ENCODE peak calls at places on chromosomes 3 and 15, in nine cellular contexts. One of them, this sample, is unnamed.

GRCh38 chr3:195900426-195901355 is 7.7 kb downstream of the TNK2 start:
- DNase-seq in astrocyte of the cerebellum: no peak
- DNase-seq in IMR-90: peak; percentile 54
- DNase-seq in CD4-positive, alpha-beta T cell: peak; percentile 29
- DNase-seq in gastrocnemius medialis: no peak
- DNase-seq in fibroblast of pulmonary artery: peak; percentile 56
- DNase-seq in tibial nerve: peak; percentile 43
- DNase-seq in GM13976: no peak
- DNase-seq in B cell: peak; percentile 54
- DNase-seq in this sample: no peak

GRCh38 chr3:172286554-172287148 is 161.6 kb downstream of the GHSR start:
- DNase-seq in GM13976: no peak
- DNase-seq in astrocyte of the cerebellum: no peak
- DNase-seq in IMR-90: no peak
- DNase-seq in fibroblast of pulmonary artery: no peak
- DNase-seq in CD4-positive, alpha-beta T cell: no peak
- DNase-seq in tibial nerve: no peak
- DNase-seq in B cell: no peak
- DNase-seq in gastrocnemius medialis: no peak
- DNase-seq in this sample: no peak

GRCh38 chr15:64865126-64865997 is 23.6 kb downstream of the PLEKHO2 start:
- DNase-seq in GM13976: peak; percentile 66
- DNase-seq in B cell: no peak
- DNase-seq in astrocyte of the cerebellum: no peak
- DNase-seq in IMR-90: no peak
- DNase-seq in tibial nerve: no peak
- DNase-seq in gastrocnemius medialis: no peak
- DNase-seq in fibroblast of pulmonary artery: no peak
- DNase-seq in CD4-positive, alpha-beta T cell: no peak
- DNase-seq in this sample: no peak

GRCh38 chr15:98620020-98620419 is 28.3 kb upstream of the IGF1R start:
- DNase-seq in IMR-90: no peak
- DNase-seq in astrocyte of the cerebellum: no peak
- DNase-seq in CD4-positive, alpha-beta T cell: no peak
- DNase-seq in GM13976: no peak
- DNase-seq in gastrocnemius medialis: no peak
- DNase-seq in fibroblast of pulmonary artery: no peak
- DNase-seq in B cell: no peak
- DNase-seq in tibial nerve: no peak
- DNase-seq in this sample: no peak

GRCh38 chr3:162391301-162391700 is 894.7 kb downstream of the OTOL1 start:
- DNase-seq in tibial nerve: no peak
- DNase-seq in gastrocnemius medialis: no peak
- DNase-seq in CD4-positive, alpha-beta T cell: no peak
- DNase-seq in fibroblast of pulmonary artery: peak; percentile 47
- DNase-seq in B cell: no peak
- DNase-seq in IMR-90: peak; percentile 69
- DNase-seq in astrocyte of the cerebellum: no peak
- DNase-seq in GM13976: no peak
- DNase-seq in this sample: no peak

GRCh38 chr15:90067953-90068613 is 34.2 kb downstream of the IDH2 start:
- DNase-seq in CD4-positive, alpha-beta T cell: no peak
- DNase-seq in astrocyte of the cerebellum: no peak
- DNase-seq in GM13976: no peak
- DNase-seq in B cell: no peak
- DNase-seq in fibroblast of pulmonary artery: no peak
- DNase-seq in tibial nerve: no peak
- DNase-seq in gastrocnemius medialis: no peak
- DNase-seq in IMR-90: no peak
- DNase-seq in this sample: no peak

GRCh38 chr3:183488343-183488742 is 59.9 kb upstream of the MCF2L2 start:
- DNase-seq in astrocyte of the cerebellum: no peak
- DNase-seq in B cell: no peak
- DNase-seq in tibial nerve: no peak
- DNase-seq in fibroblast of pulmonary artery: no peak
- DNase-seq in IMR-90: no peak
- DNase-seq in GM13976: no peak
- DNase-seq in CD4-positive, alpha-beta T cell: no peak
- DNase-seq in gastrocnemius medialis: no peak
- DNase-seq in this sample: no peak

GRCh38 chr3:57557088-57557537 is 1.0 kb downstream of the PDE12 start:
- DNase-seq in IMR-90: peak; percentile 56
- DNase-seq in gastrocnemius medialis: no peak
- DNase-seq in GM13976: peak; percentile 62
- DNase-seq in astrocyte of the cerebellum: no peak
- DNase-seq in B cell: peak; percentile 46
- DNase-seq in tibial nerve: no peak
- DNase-seq in fibroblast of pulmonary artery: peak; percentile 46
- DNase-seq in CD4-positive, alpha-beta T cell: peak; percentile 23
- DNase-seq in this sample: no peak

GRCh38 chr3:2921903-2922302 is 188.3 kb downstream of the IL5RA start:
- DNase-seq in B cell: peak; percentile 6
- DNase-seq in CD4-positive, alpha-beta T cell: no peak
- DNase-seq in GM13976: peak; percentile 45
- DNase-seq in fibroblast of pulmonary artery: peak; percentile 1
- DNase-seq in astrocyte of the cerebellum: peak; percentile 2
- DNase-seq in tibial nerve: peak; percentile 7
- DNase-seq in IMR-90: no peak
- DNase-seq in gastrocnemius medialis: no peak
- DNase-seq in this sample: no peak
- TF ChIP-seq CTCF in B cell: peak; percentile 21
- TF ChIP-seq CTCF in CD4-positive, alpha-beta T cell: no peak
- TF ChIP-seq CTCF in GM13976: peak; percentile 35
- TF ChIP-seq CTCF in fibroblast of pulmonary artery: peak; percentile 2
- TF ChIP-seq CTCF in astrocyte of the cerebellum: peak; percentile 14
- TF ChIP-seq CTCF in tibial nerve: peak; percentile 35
- TF ChIP-seq CTCF in IMR-90: peak; percentile 30
- TF ChIP-seq CTCF in gastrocnemius medialis: no peak
- TF ChIP-seq CTCF in this sample: no peak

GRCh38 chr3:156251424-156251823 is 131.0 kb downstream of the KCNAB1 start:
- DNase-seq in astrocyte of the cerebellum: no peak
- DNase-seq in tibial nerve: no peak
- DNase-seq in CD4-positive, alpha-beta T cell: no peak
- DNase-seq in B cell: no peak
- DNase-seq in fibroblast of pulmonary artery: no peak
- DNase-seq in gastrocnemius medialis: no peak
- DNase-seq in IMR-90: no peak
- DNase-seq in GM13976: no peak
- DNase-seq in this sample: no peak
- TF ChIP-seq CTCF in astrocyte of the cerebellum: no peak
- TF ChIP-seq CTCF in tibial nerve: no peak
- TF ChIP-seq CTCF in CD4-positive, alpha-beta T cell: no peak
- TF ChIP-seq CTCF in B cell: no peak
- TF ChIP-seq CTCF in fibroblast of pulmonary artery: no peak
- TF ChIP-seq CTCF in gastrocnemius medialis: no peak
- TF ChIP-seq CTCF in IMR-90: no peak
- TF ChIP-seq CTCF in GM13976: no peak
- TF ChIP-seq CTCF in this sample: no peak

DNA sequence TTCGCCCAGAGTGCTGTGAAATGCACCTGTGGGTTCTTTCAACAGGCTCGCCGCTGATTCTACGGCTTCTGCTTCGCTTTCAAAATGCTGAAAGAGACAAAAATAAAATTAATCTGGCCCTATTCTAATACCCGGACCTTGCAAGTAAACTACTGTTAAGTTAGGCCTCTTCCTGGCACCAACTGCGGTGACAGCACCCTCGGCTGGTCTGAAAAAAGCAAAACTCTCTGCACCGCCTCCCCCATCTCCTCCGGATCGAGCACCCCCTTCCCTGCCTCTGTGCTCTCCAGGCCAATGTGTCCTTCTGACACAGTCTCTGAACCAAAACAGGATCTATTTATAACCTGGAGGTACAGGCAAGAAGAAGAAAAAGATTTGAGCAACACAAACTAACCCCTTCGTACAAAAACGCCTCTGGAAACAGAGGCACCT is 1.1 kb downstream of the ATOSA start:
- DNase-seq in CD4-positive, alpha-beta T cell: peak; percentile 52
- DNase-seq in GM13976: peak; percentile 58
- DNase-seq in IMR-90: peak; percentile 65
- DNase-seq in B cell: peak; percentile 58
- DNase-seq in fibroblast of pulmonary artery: peak; percentile 67
- DNase-seq in tibial nerve: peak; percentile 55
- DNase-seq in astrocyte of the cerebellum: no peak
- DNase-seq in gastrocnemius medialis: peak; percentile 77
- DNase-seq in this sample: no peak
- TF ChIP-seq CTCF in CD4-positive, alpha-beta T cell: no peak
- TF ChIP-seq CTCF in GM13976: no peak
- TF ChIP-seq CTCF in IMR-90: peak; percentile 30
- TF ChIP-seq CTCF in B cell: no peak
- TF ChIP-seq CTCF in fibroblast of pulmonary artery: peak; percentile 21
- TF ChIP-seq CTCF in tibial nerve: peak; percentile 26
- TF ChIP-seq CTCF in astrocyte of the cerebellum: no peak
- TF ChIP-seq CTCF in gastrocnemius medialis: peak; percentile 12
- TF ChIP-seq CTCF in this sample: no peak

GRCh38 chr3:99249627-99250026 is 348.1 kb upstream of the DCBLD2 start:
- DNase-seq in tibial nerve: no peak
- DNase-seq in CD4-positive, alpha-beta T cell: no peak
- DNase-seq in B cell: no peak
- DNase-seq in gastrocnemius medialis: no peak
- DNase-seq in fibroblast of pulmonary artery: no peak
- DNase-seq in astrocyte of the cerebellum: no peak
- DNase-seq in IMR-90: no peak
- DNase-seq in GM13976: no peak
- DNase-seq in this sample: no peak
- TF ChIP-seq CTCF in tibial nerve: no peak
- TF ChIP-seq CTCF in CD4-positive, alpha-beta T cell: no peak
- TF ChIP-seq CTCF in B cell: no peak
- TF ChIP-seq CTCF in gastrocnemius medialis: no peak
- TF ChIP-seq CTCF in fibroblast of pulmonary artery: no peak
- TF ChIP-seq CTCF in astrocyte of the cerebellum: no peak
- TF ChIP-seq CTCF in IMR-90: no peak
- TF ChIP-seq CTCF in GM13976: no peak
- TF ChIP-seq CTCF in this sample: no peak

GRCh38 chr3:55571913-55572312 is 84.8 kb upstream of the WNT5A start:
- DNase-seq in B cell: no peak
- DNase-seq in tibial nerve: no peak
- DNase-seq in GM13976: no peak
- DNase-seq in astrocyte of the cerebellum: no peak
- DNase-seq in gastrocnemius medialis: no peak
- DNase-seq in CD4-positive, alpha-beta T cell: no peak
- DNase-seq in fibroblast of pulmonary artery: peak; percentile 16
- DNase-seq in IMR-90: no peak
- DNase-seq in this sample: no peak
- TF ChIP-seq CTCF in B cell: no peak
- TF ChIP-seq CTCF in tibial nerve: no peak
- TF ChIP-seq CTCF in GM13976: no peak
- TF ChIP-seq CTCF in astrocyte of the cerebellum: peak; percentile 31
- TF ChIP-seq CTCF in gastrocnemius medialis: no peak
- TF ChIP-seq CTCF in CD4-positive, alpha-beta T cell: no peak
- TF ChIP-seq CTCF in fibroblast of pulmonary artery: no peak
- TF ChIP-seq CTCF in IMR-90: no peak
- TF ChIP-seq CTCF in this sample: peak; percentile 8

GRCh38 chr3:10515396-10515795 is 10.0 kb upstream of the ATP2B2 start:
- DNase-seq in tibial nerve: no peak
- DNase-seq in IMR-90: no peak
- DNase-seq in fibroblast of pulmonary artery: no peak
- DNase-seq in gastrocnemius medialis: no peak
- DNase-seq in CD4-positive, alpha-beta T cell: no peak
- DNase-seq in GM13976: no peak
- DNase-seq in B cell: no peak
- DNase-seq in astrocyte of the cerebellum: no peak
- DNase-seq in this sample: no peak

GRCh38 chr3:10516835-10517465 is 11.6 kb upstream of the ATP2B2 start:
- DNase-seq in GM13976: no peak
- DNase-seq in fibroblast of pulmonary artery: no peak
- DNase-seq in astrocyte of the cerebellum: no peak
- DNase-seq in CD4-positive, alpha-beta T cell: no peak
- DNase-seq in tibial nerve: no peak
- DNase-seq in gastrocnemius medialis: no peak
- DNase-seq in IMR-90: no peak
- DNase-seq in B cell: no peak
- DNase-seq in this sample: no peak

GRCh38 chr3:10517616-10518015 is 12.2 kb upstream of the ATP2B2 start:
- DNase-seq in astrocyte of the cerebellum: no peak
- DNase-seq in tibial nerve: no peak
- DNase-seq in GM13976: no peak
- DNase-seq in CD4-positive, alpha-beta T cell: no peak
- DNase-seq in gastrocnemius medialis: no peak
- DNase-seq in fibroblast of pulmonary artery: no peak
- DNase-seq in B cell: no peak
- DNase-seq in IMR-90: no peak
- DNase-seq in this sample: no peak

GRCh38 chr3:10514407-10515069 is 9.2 kb upstream of the ATP2B2 start:
- DNase-seq in tibial nerve: no peak
- DNase-seq in GM13976: no peak
- DNase-seq in fibroblast of pulmonary artery: no peak
- DNase-seq in B cell: no peak
- DNase-seq in IMR-90: no peak
- DNase-seq in CD4-positive, alpha-beta T cell: no peak
- DNase-seq in gastrocnemius medialis: no peak
- DNase-seq in astrocyte of the cerebellum: no peak
- DNase-seq in this sample: no peak

GRCh38 chr3:10515884-10516495 is 10.6 kb upstream of the ATP2B2 start:
- DNase-seq in astrocyte of the cerebellum: no peak
- DNase-seq in IMR-90: no peak
- DNase-seq in GM13976: no peak
- DNase-seq in fibroblast of pulmonary artery: no peak
- DNase-seq in tibial nerve: no peak
- DNase-seq in B cell: no peak
- DNase-seq in gastrocnemius medialis: no peak
- DNase-seq in CD4-positive, alpha-beta T cell: no peak
- DNase-seq in this sample: no peak
- TF ChIP-seq CTCF in astrocyte of the cerebellum: no peak
- TF ChIP-seq CTCF in IMR-90: no peak
- TF ChIP-seq CTCF in GM13976: no peak
- TF ChIP-seq CTCF in fibroblast of pulmonary artery: no peak
- TF ChIP-seq CTCF in tibial nerve: no peak
- TF ChIP-seq CTCF in B cell: no peak
- TF ChIP-seq CTCF in gastrocnemius medialis: no peak
- TF ChIP-seq CTCF in CD4-positive, alpha-beta T cell: no peak
- TF ChIP-seq CTCF in this sample: no peak

DNA sequence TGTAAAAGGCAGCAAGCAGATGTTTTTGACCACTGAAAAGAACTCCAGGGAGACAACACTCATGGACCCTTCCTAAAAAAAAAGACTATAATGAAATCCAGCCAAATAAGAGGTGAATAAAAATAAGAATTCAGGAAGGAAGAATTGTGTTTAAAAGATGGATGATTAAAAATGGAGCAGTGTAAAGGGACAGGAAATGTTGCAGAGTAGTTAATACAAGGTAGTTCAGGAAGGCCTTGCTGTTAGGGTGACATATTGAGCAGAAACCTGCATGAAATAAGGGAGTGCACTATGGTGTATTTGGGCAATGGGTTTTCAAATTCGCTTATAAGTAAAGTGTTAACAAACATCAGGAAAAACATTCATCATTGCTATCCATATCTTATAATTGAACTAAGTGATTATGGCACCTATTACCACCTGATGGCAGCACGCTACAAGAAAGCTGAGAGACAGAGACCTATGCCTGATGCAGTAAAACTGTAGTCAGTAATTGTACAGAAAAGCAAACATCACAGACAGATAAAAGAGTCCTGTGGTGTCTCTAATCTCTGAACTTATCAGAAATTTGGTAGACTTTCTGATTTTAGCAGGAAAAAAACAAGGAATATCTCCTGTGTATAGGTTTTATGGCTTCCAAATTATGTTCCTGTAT is 5.8 kb upstream of the DBR1 start:
- DNase-seq in fibroblast of pulmonary artery: peak; percentile 66
- DNase-seq in CD4-positive, alpha-beta T cell: peak; percentile 4
- DNase-seq in B cell: peak; percentile 31
- DNase-seq in gastrocnemius medialis: no peak
- DNase-seq in IMR-90: peak; percentile 47
- DNase-seq in tibial nerve: no peak
- DNase-seq in astrocyte of the cerebellum: peak; percentile 28
- DNase-seq in GM13976: peak; percentile 38
- DNase-seq in this sample: no peak
- TF ChIP-seq CTCF in fibroblast of pulmonary artery: peak; percentile 54
- TF ChIP-seq CTCF in CD4-positive, alpha-beta T cell: peak; percentile 70
- TF ChIP-seq CTCF in B cell: peak; percentile 44
- TF ChIP-seq CTCF in gastrocnemius medialis: peak; percentile 58
- TF ChIP-seq CTCF in IMR-90: peak; percentile 59
- TF ChIP-seq CTCF in tibial nerve: peak; percentile 15
- TF ChIP-seq CTCF in astrocyte of the cerebellum: peak; percentile 63
- TF ChIP-seq CTCF in GM13976: peak; percentile 60
- TF ChIP-seq CTCF in this sample: no peak